ENCODE peak calls at places on chromosomes 1 and 21, in four cellular contexts. J is CD4-positive, CD25-positive, alpha-beta regulatory T cell; N is transverse colon; A is Peyer's patch. U is an unnamed sample.

GRCh38 chr1:76238094-76238551 is 163.6 kb downstream of the ST6GALNAC3 start:
- DNase-seq in A (no peak), J (no peak), N (no peak), U (no peak)

GRCh38 chr1:77371396-77371795 is 89.6 kb downstream of the AK5 start:
- DNase-seq in J (no peak), A (no peak), N (no peak), U (no peak)

GRCh38 chr1:98940680-98941079 is 64.0 kb downstream of the PLPPR5 start:
- DNase-seq in A (no peak), J (no peak), N (no peak), U (no peak)

GRCh38 chr1:225879521-225880209 is 2.5 kb downstream of the TMEM63A start:
- DNase-seq in N (peak), A (no peak), J (no peak), U (no peak)

GRCh38 chr1:32494196-32494595 is 29.3 kb downstream of the ZBTB8B start:
- DNase-seq in J (no peak), A (no peak), N (no peak), U (no peak)

GRCh38 chr1:46333300-46334029 is 7.1 kb upstream of the NSUN4 start:
- DNase-seq in J (no peak), N (no peak), A (peak), U (no peak)

GRCh38 chr1:59730302-59730701 is 84.4 kb upstream of the HOOK1 start:
- DNase-seq in J (no peak), N (no peak), A (no peak), U (no peak)

GRCh38 chr21:45555251-45555556 is 13.0 kb upstream of the SLC19A1 start:
- DNase-seq in A (no peak), J (no peak), N (no peak), U (no peak)

GRCh38 chr1:100657876-100658715 is 61.4 kb upstream of the VCAM1 start:
- DNase-seq in J (no peak), A (no peak), N (no peak), U (no peak)

GRCh38 chr1:92831368-92831761 is 475 bp upstream of the RPL5 start:
- DNase-seq in A (no peak), J (no peak), N (no peak), U (no peak)

GRCh38 chr1:48082271-48082925 is 85.2 kb upstream of the TRABD2B start:
- DNase-seq in N (no peak), A (no peak), J (no peak), U (no peak)

GRCh38 chr1:234638832-234639799 is 29.1 kb upstream of the IRF2BP2 start:
- DNase-seq in N (no peak), A (peak), J (no peak), U (no peak)

GRCh38 chr21:25862112-25862511 is 127.3 kb downstream of the GABPA start:
- DNase-seq in N (peak), J (no peak), A (no peak), U (no peak)

GRCh38 chr21:35779690-35780570 is 280.4 kb downstream of the SETD4 start:
- DNase-seq in J (no peak), N (no peak), A (no peak), U (no peak)

GRCh38 chr1:85048296-85049064 is at the start of gene MCOLN3:
- DNase-seq in A (peak), N (peak), J (peak), U (peak)

GRCh38 chr1:221045842-221046831 is 166.9 kb downstream of the HLX start:
- DNase-seq in N (no peak), J (no peak), A (peak), U (no peak)

GRCh38 chr1:24294757-24295371 is 24.3 kb upstream of the GRHL3 start:
- DNase-seq in J (no peak), A (peak), N (peak), U (no peak)

GRCh38 chr1:74681001-74681400 is 7.4 kb upstream of the ERICH3 start:
- DNase-seq in A (no peak), J (no peak), N (no peak), U (no peak)

GRCh38 chr1:26418865-26419349 is 8.3 kb downstream of the LIN28A start:
- DNase-seq in J (no peak), N (no peak), A (no peak), U (no peak)

GRCh38 chr1:91537281-91538069 is 36.8 kb downstream of the CDC7 start:
- DNase-seq in N (no peak), A (no peak), J (no peak), U (no peak)

GRCh38 chr1:155942578-155943141 is 1.2 kb downstream of the RXFP4 start:
- DNase-seq in N (peak), A (peak), J (no peak), U (no peak)

GRCh38 chr1:155938220-155938627 is 3.2 kb upstream of the RXFP4 start:
- DNase-seq in N (no peak), J (no peak), A (peak), U (peak)

GRCh38 chr1:155940993-155941844 is at the start of gene RXFP4:
- DNase-seq in A (peak), J (no peak), N (peak), U (no peak)

GRCh38 chr1:155941845-155942507 is 538 bp downstream of the RXFP4 start:
- DNase-seq in J (no peak), N (peak), A (peak), U (no peak)

DNA sequence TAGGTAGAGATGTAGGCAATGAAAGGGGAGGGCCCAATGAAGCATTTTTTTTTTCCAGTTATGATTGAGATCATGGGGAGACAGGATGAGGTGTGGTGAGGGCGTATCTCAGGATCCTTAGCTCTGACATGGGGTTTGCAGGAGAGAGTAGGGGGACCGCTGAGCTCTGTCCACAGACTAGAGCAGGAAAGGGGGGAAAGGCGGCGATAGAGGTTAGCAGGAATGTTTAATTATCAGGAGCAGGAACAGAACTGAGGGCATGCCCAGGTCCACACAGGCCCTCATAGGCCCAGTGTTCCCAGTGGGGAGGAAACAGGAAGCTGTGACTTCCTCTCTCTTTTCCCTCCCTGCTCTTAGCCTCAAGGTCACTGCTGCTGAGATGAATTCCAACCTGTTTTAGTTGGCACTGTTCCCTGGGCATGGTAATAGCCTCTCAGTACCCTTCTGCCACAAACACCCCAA is 876 bp upstream of the RXFP4 start:
- DNase-seq in N (peak), A (peak), J (no peak), U (no peak)
- H3K27ac ChIP-seq in N (peak), A (peak), J (peak), U (no peak)

GRCh38 chr1:247440001-247440620 is 17.8 kb downstream of the OR2B11 start:
- DNase-seq in A (no peak), N (no peak), J (no peak), U (no peak)

GRCh38 chr1:247444571-247444970 is 13.3 kb downstream of the OR2B11 start:
- DNase-seq in J (no peak), A (no peak), N (no peak), U (no peak)

GRCh38 chr1:247443641-247444040 is 14.3 kb downstream of the OR2B11 start:
- DNase-seq in J (no peak), A (no peak), N (no peak), U (no peak)

GRCh38 chr1:247441621-247442020 is 16.3 kb downstream of the OR2B11 start:
- DNase-seq in J (no peak), N (no peak), A (no peak), U (no peak)

DNA sequence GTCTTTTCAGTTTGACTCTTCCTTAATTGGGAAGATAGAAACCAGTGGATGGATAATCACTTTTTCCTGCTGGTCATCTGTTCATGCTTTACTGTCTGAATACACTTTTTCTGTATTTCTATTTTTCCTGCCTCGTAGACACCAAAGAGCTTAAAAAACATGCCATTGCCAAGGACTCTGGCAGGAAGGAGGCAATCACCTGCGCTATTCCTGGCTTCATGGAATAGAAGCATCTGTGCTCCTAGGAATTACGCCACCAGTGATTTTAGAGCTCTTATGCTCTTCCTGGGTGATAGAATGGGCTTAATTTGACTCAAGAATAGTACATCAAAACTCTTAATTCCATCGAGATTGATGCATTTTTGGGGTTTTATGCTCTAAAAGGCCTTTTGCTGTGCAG is 15.7 kb downstream of the OR2B11 start:
- DNase-seq in A (no peak), N (no peak), J (no peak), U (no peak)
- H3K27ac ChIP-seq in A (no peak), N (no peak), J (no peak), U (no peak)

GRCh38 chr1:206472886-206473285 is 2.6 kb downstream of the IKBKE start:
- DNase-seq in N (no peak), A (no peak), J (no peak), U (no peak)
- H3K27ac ChIP-seq in N (no peak), A (peak), J (peak), U (peak)

DNA sequence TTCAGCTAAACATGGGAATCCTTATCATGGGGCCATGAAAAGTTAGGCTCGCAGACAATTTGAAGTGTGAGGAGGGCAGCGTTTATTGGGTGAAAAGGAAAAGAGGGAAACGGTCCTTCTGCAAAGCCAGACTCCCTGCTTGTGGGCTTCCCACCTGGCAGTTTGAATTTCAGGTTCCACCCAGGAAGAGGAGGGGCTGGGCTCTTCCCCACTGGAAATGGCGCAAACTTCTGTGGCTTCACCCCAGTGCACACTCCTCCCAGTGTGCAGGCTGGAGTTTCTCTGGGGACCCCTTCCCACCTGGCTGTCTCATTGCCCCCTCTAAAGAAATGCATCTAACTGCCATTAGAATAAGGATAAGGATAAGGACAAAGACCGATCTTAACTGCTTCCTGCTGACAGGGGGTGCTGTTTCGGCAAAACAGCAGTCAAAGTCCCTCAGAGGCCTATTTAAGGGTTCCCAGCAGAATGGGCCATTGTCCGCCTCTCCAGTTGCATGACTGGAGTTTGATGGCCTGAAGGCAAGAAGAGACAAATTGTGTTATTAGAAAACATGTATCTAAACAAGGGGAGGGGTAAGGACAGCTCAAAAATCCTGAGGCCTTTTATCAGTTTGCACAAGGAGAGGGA is 20.4 kb downstream of the AIM2 start:
- DNase-seq in J (no peak), A (no peak), N (no peak), U (no peak)
- H3K27ac ChIP-seq in J (no peak), A (peak), N (no peak), U (no peak)

U was measured in CD4-positive, alpha-beta memory T cell.